ENCODE peak calls at places on chromosomes 16 and 17, in four cellular contexts. One of them, this sample, is unnamed.

GRCh38 chr17:2203818-2204217 is 99.8 kb downstream of the SMG6 start:
- DNase-seq in GM12878: no peak
- DNase-seq in H1: no peak
- DNase-seq in GM12891: no peak
- DNase-seq in this sample: no peak

GRCh38 chr17:50697663-50698272 is 9.9 kb downstream of the ANKRD40 start:
- DNase-seq in GM12891: no peak
- DNase-seq in GM12878: no peak
- DNase-seq in H1: no peak
- DNase-seq in this sample: no peak

GRCh38 chr17:13134106-13134505 is 116.3 kb upstream of the ELAC2 start:
- DNase-seq in GM12891: no peak
- DNase-seq in GM12878: no peak
- DNase-seq in H1: no peak
- DNase-seq in this sample: no peak

GRCh38 chr16:2963074-2963610 is 933 bp upstream of the KREMEN2 start:
- DNase-seq in GM12878: no peak
- DNase-seq in H1: no peak
- DNase-seq in GM12891: no peak
- DNase-seq in this sample: no peak

GRCh38 chr17:8649157-8650118 is 18.9 kb upstream of the MYH10 start:
- DNase-seq in GM12891: no peak
- DNase-seq in GM12878: no peak
- DNase-seq in H1: no peak
- DNase-seq in this sample: no peak

GRCh38 chr16:65375651-65376050 is 253.8 kb upstream of the CDH11 start:
- DNase-seq in H1: no peak
- DNase-seq in GM12878: no peak
- DNase-seq in GM12891: no peak
- DNase-seq in this sample: no peak

GRCh38 chr17:80248894-80249710 is 11.6 kb upstream of the RNF213 start:
- DNase-seq in GM12891: no peak
- DNase-seq in GM12878: no peak
- DNase-seq in H1: no peak
- DNase-seq in this sample: peak; percentile 2

GRCh38 chr16:21277927-21278706 is at the start of gene CRYM:
- DNase-seq in H1: peak; percentile 91
- DNase-seq in GM12891: peak; percentile 64
- DNase-seq in GM12878: no peak
- DNase-seq in this sample: peak; percentile 56

GRCh38 chr17:55451758-55452468 is 30.3 kb upstream of the MMD start:
- DNase-seq in GM12891: no peak
- DNase-seq in GM12878: no peak
- DNase-seq in H1: no peak
- DNase-seq in this sample: no peak

GRCh38 chr16:83705856-83706255 is 101.9 kb upstream of the HSBP1 start:
- DNase-seq in H1: no peak
- DNase-seq in GM12878: no peak
- DNase-seq in GM12891: no peak
- DNase-seq in this sample: no peak

GRCh38 chr16:47967374-47967773 is 188.4 kb downstream of the ABCC12 start:
- DNase-seq in GM12891: no peak
- DNase-seq in GM12878: no peak
- DNase-seq in H1: no peak
- DNase-seq in this sample: no peak

GRCh38 chr17:57290955-57291354 is 34.6 kb downstream of the MSI2 start:
- DNase-seq in GM12878: no peak
- DNase-seq in GM12891: no peak
- DNase-seq in H1: no peak
- DNase-seq in this sample: no peak

GRCh38 chr17:37493249-37494027 is 3.7 kb downstream of the DUSP14 start:
- DNase-seq in GM12891: no peak
- DNase-seq in H1: no peak
- DNase-seq in GM12878: no peak
- DNase-seq in this sample: no peak

GRCh38 chr17:19317359-19318095 is 45.0 kb downstream of the B9D1 start:
- DNase-seq in H1: peak; percentile 80
- DNase-seq in GM12891: peak; percentile 59
- DNase-seq in GM12878: no peak
- DNase-seq in this sample: peak; percentile 75

GRCh38 chr17:66417300-66417719 is 114.9 kb downstream of the PRKCA start:
- DNase-seq in GM12878: no peak
- DNase-seq in GM12891: no peak
- DNase-seq in H1: no peak
- DNase-seq in this sample: no peak

GRCh38 chr16:50581830-50582229 is 33.6 kb downstream of the NKD1 start:
- DNase-seq in GM12878: no peak
- DNase-seq in GM12891: no peak
- DNase-seq in H1: no peak
- DNase-seq in this sample: no peak

GRCh38 chr16:88058817-88059216 is 107.6 kb downstream of the BANP start:
- DNase-seq in GM12891: no peak
- DNase-seq in H1: no peak
- DNase-seq in GM12878: no peak
- DNase-seq in this sample: no peak

GRCh38 chr17:2883544-2884203 is 87.4 kb downstream of the RAP1GAP2 start:
- DNase-seq in H1: no peak
- DNase-seq in GM12891: no peak
- DNase-seq in GM12878: no peak
- DNase-seq in this sample: no peak

GRCh38 chr16:48385272-48385953 is at the start of gene SIAH1:
- DNase-seq in GM12878: no peak
- DNase-seq in H1: peak; percentile 93
- DNase-seq in GM12891: peak; percentile 86
- DNase-seq in this sample: peak; percentile 82

GRCh38 chr16:47204736-47205499 is 61.2 kb upstream of the NETO2 start:
- DNase-seq in H1: no peak
- DNase-seq in GM12878: no peak
- DNase-seq in GM12891: no peak
- DNase-seq in this sample: no peak

GRCh38 chr16:46737621-46738214 is 10.4 kb downstream of the MYLK3 start:
- DNase-seq in H1: no peak
- DNase-seq in GM12891: no peak
- DNase-seq in GM12878: no peak
- DNase-seq in this sample: no peak

GRCh38 chr17:39576187-39576586 is 31.5 kb downstream of the NEUROD2 start:
- DNase-seq in GM12878: no peak
- DNase-seq in H1: peak; percentile 61
- DNase-seq in GM12891: no peak
- DNase-seq in this sample: no peak

GRCh38 chr17:12118617-12119016 is 97.9 kb downstream of the MAP2K4 start:
- DNase-seq in GM12878: no peak
- DNase-seq in GM12891: no peak
- DNase-seq in H1: no peak
- DNase-seq in this sample: no peak

GRCh38 chr16:68338326-68339119 is 27.7 kb downstream of the PRMT7 start:
- DNase-seq in GM12878: no peak
- DNase-seq in GM12891: no peak
- DNase-seq in H1: no peak
- DNase-seq in this sample: no peak

GRCh38 chr17:37182786-37183185 is 193.0 kb upstream of the C17orf78 start:
- DNase-seq in GM12878: no peak
- DNase-seq in GM12891: no peak
- DNase-seq in H1: no peak
- DNase-seq in this sample: no peak

GRCh38 chr17:19940722-19941464 is 36.7 kb downstream of the AKAP10 start:
- DNase-seq in GM12891: no peak
- DNase-seq in H1: no peak
- DNase-seq in GM12878: no peak
- DNase-seq in this sample: no peak

GRCh38 chr17:58247511-58248363 is 9.4 kb downstream of the LPO start:
- DNase-seq in GM12891: no peak
- DNase-seq in H1: no peak
- DNase-seq in GM12878: no peak
- DNase-seq in this sample: no peak

GRCh38 chr16:55494994-55495421 is 13.9 kb upstream of the LPCAT2 start:
- DNase-seq in GM12891: no peak
- DNase-seq in H1: no peak
- DNase-seq in GM12878: no peak
- DNase-seq in this sample: no peak

DNA sequence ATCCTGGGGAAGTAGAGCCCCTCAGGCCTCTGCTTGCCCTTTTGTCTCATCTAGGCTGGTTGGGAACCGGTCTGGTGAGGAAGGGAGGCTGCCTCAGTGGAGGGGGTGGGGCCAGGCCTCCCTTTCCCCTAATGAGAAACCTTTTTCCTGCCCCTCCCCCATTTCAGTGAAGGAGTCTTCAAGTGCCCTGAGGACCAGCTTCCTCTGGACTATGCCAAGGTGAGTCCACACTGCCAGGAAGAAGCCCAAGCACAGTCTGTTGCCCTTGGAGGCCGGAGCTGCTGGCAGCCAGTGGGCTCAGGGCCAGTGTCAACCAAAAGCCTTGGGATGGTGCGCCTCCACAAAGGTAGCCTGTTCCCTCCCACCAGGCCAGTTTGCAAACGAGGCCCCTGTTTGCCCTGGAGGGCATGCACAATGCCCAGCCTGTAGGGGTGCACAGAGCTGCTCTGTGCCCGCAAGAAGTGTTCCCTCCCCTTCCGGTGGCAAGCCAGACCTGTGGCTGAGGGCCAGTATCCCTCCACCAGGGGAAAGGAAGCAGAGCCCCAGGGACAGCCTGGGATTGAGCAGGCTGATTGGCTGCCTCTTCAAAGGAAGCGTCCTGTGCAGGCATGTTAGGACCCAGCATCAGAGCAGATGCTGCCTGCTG is 3.4 kb downstream of the TRAF4 start:
- DNase-seq in GM12891: no peak
- DNase-seq in GM12878: no peak
- DNase-seq in H1: no peak
- DNase-seq in this sample: no peak
- TF ChIP-seq TAF1 in GM12891: no peak
- TF ChIP-seq TAF1 in GM12878: no peak
- TF ChIP-seq TAF1 in H1: no peak
- TF ChIP-seq TAF1 in this sample: no peak

GRCh38 chr16:89183463-89183862 is 11.9 kb downstream of the CDH15 start:
- DNase-seq in H1: peak; percentile 46
- DNase-seq in GM12891: no peak
- DNase-seq in GM12878: no peak
- DNase-seq in this sample: no peak
- TF ChIP-seq POLR2AphosphoS5 in H1: no peak
- TF ChIP-seq POLR2AphosphoS5 in GM12891: no peak
- TF ChIP-seq POLR2AphosphoS5 in GM12878: no peak
- TF ChIP-seq POLR2AphosphoS5 in this sample: no peak

DNA sequence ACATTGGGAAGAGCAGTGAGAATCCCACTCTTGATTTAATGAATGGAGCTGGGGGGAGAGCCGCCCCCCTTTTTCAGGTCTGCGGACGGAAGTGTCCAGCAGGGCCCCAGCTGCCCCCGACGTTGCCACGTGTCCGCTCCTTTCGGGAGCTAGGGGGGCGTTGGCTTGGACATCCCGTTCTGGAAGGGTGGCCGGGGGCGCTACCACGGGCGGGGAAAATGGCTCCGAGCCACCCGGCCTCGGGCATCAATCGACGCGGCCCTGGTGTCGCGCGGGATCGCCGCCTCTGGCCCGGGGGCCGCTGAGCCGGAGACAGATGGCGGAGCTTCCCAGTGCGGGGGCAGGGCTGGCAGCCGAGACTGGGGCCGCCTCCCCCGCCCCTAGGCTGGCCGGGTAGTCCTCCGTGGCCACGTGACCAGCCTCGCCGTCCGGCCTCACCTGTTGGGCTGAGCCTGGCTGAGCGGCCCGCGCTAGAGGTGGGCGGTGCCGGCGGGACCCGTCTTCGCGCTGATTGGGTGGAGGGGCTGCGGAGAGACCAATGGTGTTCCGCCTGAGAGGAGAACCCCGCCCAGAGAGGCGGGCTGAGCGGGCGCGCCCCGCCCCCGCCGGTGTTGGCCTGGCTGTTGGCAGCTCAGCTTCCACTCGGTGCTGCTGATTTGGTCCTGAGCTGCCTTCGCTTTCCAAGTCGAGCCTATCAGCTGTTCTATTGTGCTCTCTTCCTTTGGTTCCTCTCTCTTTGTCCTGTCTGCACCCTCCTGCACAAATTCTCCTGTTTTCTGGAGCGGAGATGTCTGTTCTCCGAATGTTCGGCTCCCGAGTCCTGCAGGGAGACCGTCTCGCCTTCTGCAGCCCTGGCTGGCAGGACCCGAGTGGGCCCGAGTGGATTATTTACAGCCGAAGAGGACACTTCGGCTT is 8.3 kb downstream of the HS3ST3B1 start:
- DNase-seq in GM12878: no peak
- DNase-seq in H1: peak; percentile 99
- DNase-seq in GM12891: no peak
- DNase-seq in this sample: peak; percentile 72
- TF ChIP-seq POLR2A in GM12878: no peak
- TF ChIP-seq POLR2A in H1: no peak
- TF ChIP-seq POLR2A in GM12891: no peak
- TF ChIP-seq POLR2A in this sample: peak; percentile 34

DNA sequence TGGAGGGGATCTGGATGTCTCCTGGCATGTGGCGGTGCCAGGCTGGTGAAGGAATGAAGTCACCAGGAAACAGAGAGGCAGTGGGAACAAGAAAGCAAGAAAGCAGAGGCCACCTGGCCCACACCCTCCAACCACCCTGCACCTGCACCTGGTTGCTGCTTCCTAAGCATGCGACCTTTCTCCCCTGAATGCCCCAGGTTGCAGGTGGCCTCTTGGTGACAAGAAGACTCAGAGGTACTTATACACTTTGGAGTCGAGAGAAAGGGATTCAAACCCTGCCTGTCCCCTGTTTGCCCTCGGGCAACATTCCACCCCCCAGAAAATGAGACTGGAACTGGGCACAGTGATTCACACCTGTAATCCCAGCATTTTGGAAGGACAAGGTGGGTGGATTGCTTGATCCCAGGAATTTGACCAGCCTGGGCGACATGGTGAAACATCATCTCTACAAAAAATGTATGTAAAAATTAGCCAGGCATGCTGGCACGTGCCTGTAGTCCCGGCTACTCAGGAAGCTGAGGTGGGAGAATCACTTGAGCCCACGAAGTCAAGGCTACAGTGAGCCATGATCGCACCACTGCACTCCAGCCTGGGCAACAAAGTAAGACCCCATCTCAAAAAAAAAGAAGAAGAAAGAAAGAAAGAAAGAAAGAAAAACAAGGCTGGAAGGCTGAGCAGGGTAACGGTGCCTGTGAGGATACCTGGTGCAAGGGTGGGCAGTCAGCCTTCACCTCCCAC is 34.6 kb upstream of the TNRC6C start:
- DNase-seq in GM12878: no peak
- DNase-seq in H1: no peak
- DNase-seq in GM12891: no peak
- DNase-seq in this sample: no peak
- TF ChIP-seq TAF1 in GM12878: no peak
- TF ChIP-seq TAF1 in H1: no peak
- TF ChIP-seq TAF1 in GM12891: no peak
- TF ChIP-seq TAF1 in this sample: no peak

GRCh38 chr17:62162898-62163297 is 97.8 kb upstream of the MED13 start:
- DNase-seq in GM12891: no peak
- DNase-seq in H1: no peak
- DNase-seq in GM12878: no peak
- DNase-seq in this sample: no peak

GRCh38 chr17:62161405-62162148 is 96.5 kb upstream of the MED13 start:
- DNase-seq in GM12878: no peak
- DNase-seq in H1: no peak
- DNase-seq in GM12891: no peak
- DNase-seq in this sample: no peak

GRCh38 chr17:62165378-62165722 is 100.3 kb upstream of the MED13 start:
- DNase-seq in GM12891: no peak
- DNase-seq in GM12878: peak; percentile 5
- DNase-seq in H1: no peak
- DNase-seq in this sample: no peak

GRCh38 chr17:62164712-62165377 is 99.8 kb upstream of the MED13 start:
- DNase-seq in GM12878: no peak
- DNase-seq in GM12891: no peak
- DNase-seq in H1: no peak
- DNase-seq in this sample: no peak

GRCh38 chr17:62163847-62164246 is 98.8 kb upstream of the MED13 start:
- DNase-seq in GM12878: no peak
- DNase-seq in GM12891: no peak
- DNase-seq in H1: no peak
- DNase-seq in this sample: no peak
- TF ChIP-seq POLR2AphosphoS5 in GM12878: no peak
- TF ChIP-seq POLR2AphosphoS5 in GM12891: no peak
- TF ChIP-seq POLR2AphosphoS5 in H1: no peak
- TF ChIP-seq POLR2AphosphoS5 in this sample: no peak